ENCODE peak calls at places on chromosome 9, in five cellular contexts. A, O, L, B and D are unnamed samples.

GRCh38 chr9:29830815-29831214 is 2257.5 kb upstream of the C9orf72 start:
- DNase-seq in L (no peak), O (peak; percentile 84), A (peak; percentile 58), B (peak; percentile 59), D (no peak)

GRCh38 chr9:108552459-108553040 is 303.2 kb downstream of the ACTL7B start:
- DNase-seq in A (no peak), B (no peak), O (no peak), L (no peak), D (no peak)

GRCh38 chr9:9612270-9612669 is 1000.5 kb downstream of the PTPRD start:
- DNase-seq in L (no peak), A (no peak), O (no peak), B (no peak), D (peak; percentile 95)

GRCh38 chr9:34507556-34507955 is 15.2 kb downstream of the ENHO start:
- DNase-seq in A (no peak), O (no peak), L (no peak), B (no peak), D (no peak)

GRCh38 chr9:91126761-91127420 is 234.8 kb downstream of the AUH start:
- DNase-seq in A (no peak), L (no peak), B (no peak), O (no peak), D (no peak)

GRCh38 chr9:111016046-111017026 is 21.9 kb downstream of the LPAR1 start:
- DNase-seq in B (no peak), L (no peak), A (peak; percentile 5), O (no peak), D (no peak)

GRCh38 chr9:72394061-72394460 is 29.1 kb upstream of the ZFAND5 start:
- DNase-seq in L (no peak), A (peak; percentile 41), B (no peak), O (no peak), D (no peak)

GRCh38 chr9:114432323-114433067 is 44.7 kb upstream of the AKNA start:
- DNase-seq in A (no peak), O (no peak), L (no peak), B (no peak), D (no peak)

GRCh38 chr9:108191065-108191464 is 664.7 kb downstream of the ACTL7B start:
- DNase-seq in A (peak; percentile 29), O (no peak), B (no peak), L (no peak), D (no peak)

GRCh38 chr9:27382989-27383388 is 86.0 kb upstream of the EQTN start:
- DNase-seq in O (no peak), L (no peak), A (no peak), B (no peak), D (no peak)

GRCh38 chr9:4594545-4594944 is 67.5 kb upstream of the PLPP6 start:
- DNase-seq in B (no peak), L (no peak), A (no peak), O (no peak), D (no peak)

GRCh38 chr9:34590376-34591090 is 1.0 kb upstream of the CNTFR start:
- DNase-seq in O (peak; percentile 66), B (peak; percentile 48), L (no peak), A (peak; percentile 43), D (no peak)

GRCh38 chr9:88593537-88594185 is 58.7 kb downstream of the NXNL2 start:
- DNase-seq in L (no peak), B (peak; percentile 58), O (peak; percentile 65), A (peak; percentile 74), D (peak; percentile 71)

GRCh38 chr9:114782586-114782985 is 23.3 kb downstream of the TNFSF15 start:
- DNase-seq in B (no peak), O (no peak), L (no peak), A (no peak), D (no peak)

GRCh38 chr9:123929870-123930831 is at the start of gene DENND1A:
- DNase-seq in A (peak; percentile 94), O (peak; percentile 92), L (peak; percentile 82), B (peak; percentile 98), D (peak; percentile 92)

GRCh38 chr9:122318284-122318683 is 52.5 kb upstream of the PTGS1 start:
- DNase-seq in L (no peak), A (no peak), O (no peak), B (no peak), D (no peak)
- H3K4me3 ChIP-seq in L (no peak overlapping the region), A (no peak overlapping the region), O (no peak overlapping the region), B (no peak overlapping the region), D (no peak overlapping the region)

DNA sequence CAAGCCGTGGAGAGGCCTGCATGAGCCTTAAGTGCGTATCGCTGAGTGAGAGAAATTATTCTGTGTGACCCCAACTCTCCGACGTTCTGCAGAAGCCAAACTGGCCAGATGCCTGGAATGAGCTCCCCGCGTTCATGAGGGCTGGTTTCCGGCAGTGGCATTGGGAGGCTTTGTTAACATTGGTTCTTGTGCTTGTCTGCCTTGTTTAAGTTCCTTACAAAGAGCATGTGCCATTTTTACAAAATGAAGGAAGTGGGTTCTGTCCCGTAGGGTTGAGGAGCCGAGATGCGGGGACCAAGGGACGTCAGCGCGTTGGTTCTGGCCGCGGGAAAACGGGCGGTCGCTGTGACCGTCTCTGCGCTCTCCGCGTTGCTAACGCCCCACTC is 13.2 kb downstream of the RABL6 start:
- DNase-seq in L (no peak), B (no peak), A (no peak), O (peak; percentile 56), D (no peak)
- H3K4me3 ChIP-seq in L (no peak overlapping the region), B (no peak overlapping the region), A (no peak overlapping the region), O (peak overlapping the region; percentile 63), D (no peak overlapping the region)

GRCh38 chr9:129497064-129497836 is 123.7 kb downstream of the C9orf50 start:
- DNase-seq in A (no peak), B (peak; percentile 40), L (no peak), O (peak; percentile 89), D (no peak)
- H3K4me3 ChIP-seq in A (no peak overlapping the region), B (peak overlapping the region; percentile 60), L (peak overlapping the region; percentile 65), O (peak overlapping the region; percentile 87), D (no peak overlapping the region)

GRCh38 chr9:81351166-81351565 is 338.2 kb downstream of the TLE1 start:
- DNase-seq in B (no peak), L (no peak), A (no peak), O (no peak), D (no peak)
- H3K4me3 ChIP-seq in B (no peak overlapping the region), L (no peak overlapping the region), A (no peak overlapping the region), O (no peak overlapping the region), D (no peak overlapping the region)

GRCh38 chr9:35727676-35728040 is 4.3 kb downstream of the TLN1 start:
- DNase-seq in B (no peak), L (no peak), A (peak; percentile 47), O (no peak), D (no peak)
- H3K4me3 ChIP-seq in B (no peak overlapping the region), L (no peak overlapping the region), A (peak overlapping the region; percentile 65), O (peak overlapping the region; percentile 26), D (peak overlapping the region; percentile 89)